ENCODE peak calls at places on chromosomes 3 and 15, in six cellular contexts. K is activated CD8-positive, alpha-beta T cell treated with anti-CD3 and anti-CD28 coated beads for 36 hours; E is tibial nerve; Z is RCC 7860; X is cardiac muscle cell; D is HTR-8/SVneo. G is an unnamed sample.

GRCh38 chr3:87268646-87269211 is 7.7 kb downstream of the POU1F1 start:
- DNase-seq in Z (no peak), K (no peak), X (no peak), E (no peak), D (no peak), G (no peak)

GRCh38 chr15:65595960-65596359 is 15.0 kb downstream of the INTS14 start:
- DNase-seq in K (peak), X (peak), D (peak), E (no peak), Z (no peak), G (no peak)

GRCh38 chr15:61528590-61528929 is 299.5 kb upstream of the RORA start:
- DNase-seq in E (no peak), K (no peak), Z (no peak), X (no peak), D (no peak), G (no peak)

GRCh38 chr3:100893108-100893507 is 100.1 kb downstream of the ABI3BP start:
- DNase-seq in D (no peak), X (no peak), K (no peak), Z (no peak), E (no peak), G (no peak)

GRCh38 chr3:128324911-128325592 is 141.6 kb downstream of the DNAJB8 start:
- DNase-seq in K (no peak), E (no peak), X (no peak), Z (no peak), D (no peak), G (peak)

GRCh38 chr3:53216723-53217122 is 39.1 kb downstream of the TKT start:
- DNase-seq in K (no peak), Z (no peak), E (no peak), D (no peak), X (no peak), G (no peak)

GRCh38 chr15:76185716-76186115 is 125.6 kb downstream of the ETFA start:
- DNase-seq in K (peak), X (peak), D (peak), Z (peak), E (no peak), G (no peak)

GRCh38 chr15:27256446-27256845 is 285.5 kb downstream of the GABRG3 start:
- DNase-seq in K (no peak), Z (no peak), D (no peak), X (no peak), E (no peak), G (no peak)

GRCh38 chr3:57855281-57855680 is 99.2 kb downstream of the SLMAP start:
- DNase-seq in Z (no peak), K (no peak), X (no peak), D (no peak), E (no peak), G (no peak)

GRCh38 chr15:70088887-70089691 is 8.6 kb downstream of the TLE3 start:
- DNase-seq in Z (no peak), X (peak), D (no peak), E (no peak), K (no peak), G (no peak)

GRCh38 chr3:180018588-180018987 is 18.1 kb downstream of the PEX5L start:
- DNase-seq in E (no peak), Z (no peak), X (peak), D (no peak), K (no peak), G (no peak)

GRCh38 chr3:122105626-122106025 is 50.5 kb downstream of the CD86 start:
- DNase-seq in K (no peak), D (no peak), X (no peak), Z (no peak), E (no peak), G (no peak)

GRCh38 chr3:52059781-52060180 is 3.4 kb upstream of the DUSP7 start:
- DNase-seq in K (no peak), E (no peak), X (no peak), D (no peak), Z (no peak), G (no peak)

GRCh38 chr15:85533949-85534543 is 153.6 kb downstream of the AKAP13 start:
- DNase-seq in K (peak), E (no peak), Z (no peak), D (no peak), X (no peak), G (no peak)